ENCODE peak calls at places on chromosome 11, in four cellular contexts. One of them, this sample, is unnamed.

GRCh38 chr11:70483077-70483861 is 84.9 kb downstream of the CTTN start:
- DNase-seq in stimulated activated naive CD8-positive, alpha-beta T cell treated with anti-CD3 and anti-CD28 coated beads, Interleukin-15, Interleukin-2, amounts not matched to agents 100 U/mL and 50 U/mL, for 24 hours: no peak
- DNase-seq in A172: peak; percentile 98
- DNase-seq in fibroblast of villous mesenchyme: peak; percentile 44
- DNase-seq in this sample: peak; percentile 52

GRCh38 chr11:45501277-45501979 is 164.0 kb downstream of the CHST1 start:
- DNase-seq in stimulated activated naive CD8-positive, alpha-beta T cell treated with anti-CD3 and anti-CD28 coated beads, Interleukin-15, Interleukin-2, amounts not matched to agents 100 U/mL and 50 U/mL, for 24 hours: no peak
- DNase-seq in A172: no peak
- DNase-seq in fibroblast of villous mesenchyme: no peak
- DNase-seq in this sample: no peak

GRCh38 chr11:65133724-65134123 is 595 bp downstream of the SYVN1 start:
- DNase-seq in stimulated activated naive CD8-positive, alpha-beta T cell treated with anti-CD3 and anti-CD28 coated beads, Interleukin-15, Interleukin-2, amounts not matched to agents 100 U/mL and 50 U/mL, for 24 hours: peak; percentile 13
- DNase-seq in A172: no peak
- DNase-seq in fibroblast of villous mesenchyme: no peak
- DNase-seq in this sample: peak; percentile 51

GRCh38 chr11:44305643-44306468 is 4.1 kb downstream of the ALX4 start:
- DNase-seq in stimulated activated naive CD8-positive, alpha-beta T cell treated with anti-CD3 and anti-CD28 coated beads, Interleukin-15, Interleukin-2, amounts not matched to agents 100 U/mL and 50 U/mL, for 24 hours: peak; percentile 44
- DNase-seq in A172: no peak
- DNase-seq in fibroblast of villous mesenchyme: peak; percentile 33
- DNase-seq in this sample: no peak

GRCh38 chr11:17354070-17354924 is 2.7 kb downstream of the NCR3LG1 start:
- DNase-seq in stimulated activated naive CD8-positive, alpha-beta T cell treated with anti-CD3 and anti-CD28 coated beads, Interleukin-15, Interleukin-2, amounts not matched to agents 100 U/mL and 50 U/mL, for 24 hours: peak; percentile 76
- DNase-seq in A172: peak; percentile 80
- DNase-seq in fibroblast of villous mesenchyme: peak; percentile 77
- DNase-seq in this sample: peak; percentile 35

GRCh38 chr11:13009921-13010736 is 1.0 kb downstream of the RASSF10 start:
- DNase-seq in stimulated activated naive CD8-positive, alpha-beta T cell treated with anti-CD3 and anti-CD28 coated beads, Interleukin-15, Interleukin-2, amounts not matched to agents 100 U/mL and 50 U/mL, for 24 hours: no peak
- DNase-seq in A172: no peak
- DNase-seq in fibroblast of villous mesenchyme: no peak
- DNase-seq in this sample: no peak

GRCh38 chr11:93464938-93465337 is 78.3 kb downstream of the SMCO4 start:
- DNase-seq in stimulated activated naive CD8-positive, alpha-beta T cell treated with anti-CD3 and anti-CD28 coated beads, Interleukin-15, Interleukin-2, amounts not matched to agents 100 U/mL and 50 U/mL, for 24 hours: no peak
- DNase-seq in A172: no peak
- DNase-seq in fibroblast of villous mesenchyme: no peak
- DNase-seq in this sample: no peak

GRCh38 chr11:76560219-76560618 is 110.3 kb downstream of the LRRC32 start:
- DNase-seq in stimulated activated naive CD8-positive, alpha-beta T cell treated with anti-CD3 and anti-CD28 coated beads, Interleukin-15, Interleukin-2, amounts not matched to agents 100 U/mL and 50 U/mL, for 24 hours: no peak
- DNase-seq in A172: peak; percentile 70
- DNase-seq in fibroblast of villous mesenchyme: no peak
- DNase-seq in this sample: no peak

GRCh38 chr11:16572946-16573345 is 165.5 kb upstream of the C11orf58 start:
- DNase-seq in stimulated activated naive CD8-positive, alpha-beta T cell treated with anti-CD3 and anti-CD28 coated beads, Interleukin-15, Interleukin-2, amounts not matched to agents 100 U/mL and 50 U/mL, for 24 hours: no peak
- DNase-seq in A172: no peak
- DNase-seq in fibroblast of villous mesenchyme: no peak
- DNase-seq in this sample: no peak

GRCh38 chr11:70556884-70557741 is 158.8 kb downstream of the CTTN start:
- DNase-seq in stimulated activated naive CD8-positive, alpha-beta T cell treated with anti-CD3 and anti-CD28 coated beads, Interleukin-15, Interleukin-2, amounts not matched to agents 100 U/mL and 50 U/mL, for 24 hours: no peak
- DNase-seq in A172: peak; percentile 98
- DNase-seq in fibroblast of villous mesenchyme: no peak
- DNase-seq in this sample: no peak

GRCh38 chr11:118924591-118925585 is 838 bp downstream of the BCL9L start:
- DNase-seq in stimulated activated naive CD8-positive, alpha-beta T cell treated with anti-CD3 and anti-CD28 coated beads, Interleukin-15, Interleukin-2, amounts not matched to agents 100 U/mL and 50 U/mL, for 24 hours: peak; percentile 70
- DNase-seq in A172: peak; percentile 28
- DNase-seq in fibroblast of villous mesenchyme: no peak
- DNase-seq in this sample: peak; percentile 80

This sample was measured in heart left ventricle.